ENCODE peak calls at places on chromosomes 5 and 9, in four cellular contexts. A is K562, F is SK-N-SH, W is H1. P is an unnamed sample.

GRCh38 chr5:10541247-10541646 is 22.6 kb upstream of the ANKRD33B start:
- DNase-seq in A (no peak), F (no peak), W (no peak), P (no peak)

GRCh38 chr5:95924720-95925119 is 36.9 kb downstream of the ELL2 start:
- DNase-seq in F (no peak), A (no peak), W (no peak), P (no peak)

GRCh38 chr5:54387659-54388232 is 67.8 kb upstream of the HSPB3 start:
- DNase-seq in W (no peak), F (no peak), A (no peak), P (no peak)

GRCh38 chr5:61910771-61911170 is 395.2 kb upstream of the KIF2A start:
- DNase-seq in F (no peak), W (no peak), A (no peak), P (no peak)

GRCh38 chr9:136053757-136054142 is 41.3 kb downstream of the NACC2 start:
- DNase-seq in W (no peak), F (peak; percentile 23), A (no peak), P (no peak)

GRCh38 chr5:68007446-68007845 is 208.1 kb upstream of the PIK3R1 start:
- DNase-seq in F (no peak), W (no peak), A (no peak), P (no peak)

GRCh38 chr9:135217836-135218235 is 130.4 kb downstream of the OLFM1 start:
- DNase-seq in W (no peak), A (no peak), F (no peak), P (no peak)

GRCh38 chr5:169114466-169114865 is 186.5 kb downstream of the SLIT3 start:
- DNase-seq in W (no peak), F (no peak), A (no peak), P (no peak)

GRCh38 chr5:170132642-170133448 is 27.1 kb downstream of the FOXI1 start:
- DNase-seq in W (peak; percentile 6), A (no peak), F (peak; percentile 57), P (no peak)

GRCh38 chr5:113678924-113679575 is 165.6 kb downstream of the YTHDC2 start:
- DNase-seq in A (peak; percentile 66), W (peak; percentile 56), F (peak; percentile 39), P (peak; percentile 8)

GRCh38 chr5:109482748-109483147 is 73.0 kb upstream of the PJA2 start:
- DNase-seq in W (no peak), F (no peak), A (no peak), P (no peak)

GRCh38 chr5:176812269-176813259 is 2.2 kb downstream of the UNC5A start:
- DNase-seq in F (peak; percentile 91), A (peak; percentile 61), W (peak; percentile 86), P (no peak)

GRCh38 chr9:81683704-81684103 is 5.6 kb downstream of the TLE1 start:
- DNase-seq in W (no peak), F (no peak), A (no peak), P (no peak)

GRCh38 chr5:110625376-110625999 is 101.0 kb downstream of the TMEM232 start:
- DNase-seq in F (peak; percentile 12), A (no peak), W (no peak), P (no peak)

GRCh38 chr5:87705876-87706275 is 293.1 kb upstream of the CCNH start:
- DNase-seq in W (no peak), A (no peak), F (peak; percentile 2), P (no peak)

GRCh38 chr9:131185924-131186323 is 60.5 kb downstream of the NUP214 start:
- DNase-seq in W (no peak), A (no peak), F (no peak), P (no peak)

GRCh38 chr5:53164478-53165165 is 55.1 kb upstream of the MOCS2 start:
- DNase-seq in W (no peak), F (no peak), A (no peak), P (no peak)
- TF ChIP-seq NRF1 in W (no peak), F (no peak), A (no peak), P (no peak)

GRCh38 chr9:95336281-95336680 is 18.8 kb upstream of the FANCC start:
- DNase-seq in W (no peak), F (peak; percentile 40), A (peak; percentile 35), P (no peak)
- TF ChIP-seq NRF1 in W (no peak), F (no peak), A (no peak), P (no peak)

GRCh38 chr5:64939772-64940510 is 171.2 kb downstream of the CWC27 start:
- DNase-seq in W (peak; percentile 53), F (no peak), A (no peak), P (no peak)
- TF ChIP-seq NRF1 in W (no peak), F (no peak), A (no peak), P (no peak)

GRCh38 chr9:33138768-33139167 is 28.4 kb downstream of the B4GALT1 start:
- DNase-seq in A (no peak), F (no peak), W (no peak), P (no peak)

GRCh38 chr9:33139421-33140228 is 27.5 kb downstream of the B4GALT1 start:
- DNase-seq in F (no peak), A (no peak), W (no peak), P (no peak)

GRCh38 chr9:33136721-33137120 is 30.4 kb downstream of the B4GALT1 start:
- DNase-seq in A (no peak), W (no peak), F (no peak), P (no peak)

GRCh38 chr9:33137271-33137670 is 29.9 kb downstream of the B4GALT1 start:
- DNase-seq in W (no peak), A (no peak), F (no peak), P (no peak)

GRCh38 chr9:33137781-33138264 is 29.3 kb downstream of the B4GALT1 start:
- DNase-seq in A (no peak), F (no peak), W (no peak), P (no peak)
- TF ChIP-seq NRF1 in A (no peak), F (no peak), W (no peak), P (no peak)